ENCODE peak calls at places on chromosomes 13 and 19, in ten cellular contexts. U is A673, H is tibial nerve, K is lower lobe of right lung, M is ascending aorta, B is breast epithelium, R is HCT116, P is fibroblast of lung, N is neural progenitor cell, Y is ovary. Q is an unnamed sample.

GRCh38 chr13:100533588-100534041 is 55.0 kb downstream of the GGACT start:
- DNase-seq in U (no peak), H (no peak), K (peak; percentile 61), M (no peak), B (peak; percentile 61), R (no peak), P (no peak), N (no peak), Y (no peak), Q (no peak)

GRCh38 chr13:74987124-74987690 is 494.8 kb downstream of the TBC1D4 start:
- DNase-seq in U (no peak), H (no peak), K (no peak), M (no peak), B (no peak), R (no peak), P (no peak), N (no peak), Y (no peak), Q (no peak)

GRCh38 chr13:99982021-99982740 is 597 bp downstream of the ZIC2 start:
- DNase-seq in U (peak; percentile 68), H (no peak), K (no peak), M (peak; percentile 62), B (no peak), R (no peak), P (peak; percentile 35), N (peak; percentile 77), Y (no peak), Q (no peak)

GRCh38 chr13:51614350-51614786 is 30.1 kb downstream of the WDFY2 start:
- DNase-seq in U (peak; percentile 93), H (no peak), K (no peak), M (peak; percentile 63), B (no peak), R (no peak), P (no peak), N (no peak), Y (no peak), Q (no peak)

GRCh38 chr19:56973713-56974553 is 133.4 kb upstream of the PEG3 start:
- DNase-seq in U (no peak), H (no peak), K (no peak), M (no peak), B (no peak), R (no peak), P (no peak), N (no peak), Y (peak; percentile 86), Q (peak; percentile 81)

GRCh38 chr13:80584785-80585184 is 243.9 kb upstream of the SPRY2 start:
- DNase-seq in U (no peak), H (no peak), K (no peak), M (no peak), B (no peak), R (no peak), P (no peak), N (no peak), Y (no peak), Q (no peak)

GRCh38 chr19:7377196-7377595 is 28.5 kb downstream of the ARHGEF18 start:
- DNase-seq in U (no peak), H (no peak), K (no peak), M (no peak), B (no peak), R (no peak), P (no peak), N (no peak), Y (no peak), Q (no peak)

GRCh38 chr19:45137179-45137761 is 23.5 kb downstream of the NKPD1 start:
- DNase-seq in U (no peak), H (no peak), K (no peak), M (no peak), B (no peak), R (no peak), P (peak; percentile 41), N (no peak), Y (no peak), Q (no peak)

GRCh38 chr13:27481766-27482165 is 31.4 kb upstream of the MTIF3 start:
- DNase-seq in U (peak; percentile 43), H (no peak), K (peak; percentile 63), M (peak; percentile 63), B (no peak), R (peak; percentile 37), P (no peak), N (peak; percentile 81), Y (peak; percentile 21), Q (peak; percentile 84)

GRCh38 chr19:37991841-37992248 is 84.8 kb downstream of the SIPA1L3 start:
- DNase-seq in U (no peak), H (no peak), K (peak; percentile 61), M (no peak), B (no peak), R (no peak), P (peak; percentile 54), N (no peak), Y (no peak), Q (no peak)

GRCh38 chr19:47761566-47761965 is 16.2 kb downstream of the NOP53 start:
- DNase-seq in U (no peak), H (no peak), K (no peak), M (no peak), B (no peak), R (no peak), P (no peak), N (no peak), Y (no peak), Q (no peak)

GRCh38 chr19:7260161-7260560 is 34.1 kb downstream of the INSR start:
- DNase-seq in U (no peak), H (no peak), K (no peak), M (no peak), B (no peak), R (no peak), P (no peak), N (no peak), Y (no peak), Q (no peak)

GRCh38 chr13:80052286-80052685 is 288.6 kb downstream of the SPRY2 start:
- DNase-seq in U (no peak), H (no peak), K (no peak), M (no peak), B (no peak), R (no peak), P (no peak), N (no peak), Y (no peak), Q (no peak)

GRCh38 chr19:46972301-46972700 is 47.3 kb upstream of the NPAS1 start:
- DNase-seq in U (no peak), H (no peak), K (no peak), M (no peak), B (no peak), R (no peak), P (no peak), N (no peak), Y (no peak), Q (peak; percentile 39)

GRCh38 chr13:96252903-96253302 is 163.0 kb downstream of the HS6ST3 start:
- DNase-seq in U (no peak), H (no peak), K (no peak), M (no peak), B (no peak), R (no peak), P (no peak), N (no peak), Y (no peak), Q (no peak)

GRCh38 chr19:21934593-21934992 is 76.2 kb downstream of the ZNF208 start:
- DNase-seq in U (no peak), H (no peak), K (no peak), M (no peak), B (no peak), R (no peak), P (no peak), N (no peak), Y (no peak), Q (no peak)
- TF ChIP-seq CTCF in U (no peak), H (no peak), K (no peak), M (no peak), B (no peak), R (no peak), P (no peak), N (no peak), Y (no peak), Q (no peak)

DNA sequence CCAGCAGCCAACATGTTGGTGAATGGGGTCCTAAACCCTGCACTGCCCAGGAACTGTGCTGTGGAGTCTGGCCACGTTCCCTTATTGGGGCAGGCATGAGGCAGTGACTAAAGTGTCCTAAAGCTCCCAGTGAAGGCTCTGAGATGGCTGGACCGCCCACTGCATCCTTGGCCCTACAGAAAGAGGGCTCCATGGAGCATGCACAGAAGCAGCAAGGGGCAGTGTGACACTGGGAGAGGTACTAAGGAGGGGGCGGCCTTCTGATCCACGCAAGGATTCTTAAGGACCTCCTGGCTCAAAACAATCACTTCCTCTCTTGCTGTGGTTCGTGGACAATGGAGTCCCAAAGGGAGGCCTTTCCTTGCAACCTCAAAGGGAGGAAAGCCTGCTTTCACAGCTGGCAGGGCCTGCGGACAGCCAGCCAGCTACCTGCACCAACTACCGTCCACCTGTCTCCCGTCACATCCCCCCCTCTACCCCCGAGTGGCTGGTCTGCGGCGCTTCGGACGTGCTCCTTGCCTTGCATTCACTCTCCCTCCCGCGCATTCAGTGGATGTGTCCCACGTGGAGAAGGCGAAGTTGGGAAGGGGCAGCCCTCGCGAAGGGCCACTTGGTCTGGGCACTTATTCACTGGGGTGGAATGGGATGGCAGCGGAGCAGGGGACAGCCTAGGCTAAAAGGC is 63.9 kb upstream of the STARD13 start:
- DNase-seq in U (peak; percentile 12), H (no peak), K (no peak), M (peak; percentile 76), B (no peak), R (no peak), P (no peak), N (peak; percentile 14), Y (no peak), Q (peak; percentile 24)
- H3K27me3 ChIP-seq in U (no peaks in the 10 kb centered on the region), H (no peaks in the 10 kb centered on the region), K (no peaks in the 10 kb centered on the region), M (no peaks in the 10 kb centered on the region), B (no peaks in the 10 kb centered on the region), R (no peaks in the 10 kb centered on the region), P (no peaks in the 10 kb centered on the region), N (peaks cover 53% of the 10 kb centered on the region), Y (no peaks in the 10 kb centered on the region), Q (no peaks in the 10 kb centered on the region)

DNA sequence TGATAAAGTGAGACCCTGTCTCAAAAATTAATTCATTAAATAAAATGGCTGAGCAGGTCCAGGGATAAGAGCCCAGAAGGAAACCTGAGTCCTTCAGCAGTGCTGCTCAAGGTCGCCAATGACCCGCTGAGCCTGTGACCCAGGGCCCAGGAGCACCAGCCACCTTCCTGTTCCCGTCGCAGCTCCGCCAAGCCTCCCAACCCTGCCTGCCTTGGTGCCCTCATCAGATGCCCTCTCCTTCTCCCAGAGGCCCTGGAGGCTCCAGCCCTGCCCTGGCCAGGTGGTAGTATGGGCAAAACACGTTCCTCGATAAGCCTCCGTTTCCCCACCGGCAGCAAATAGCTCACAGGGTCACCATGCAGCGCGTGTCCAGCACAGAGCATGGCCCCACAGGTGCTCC is 2.6 kb downstream of the REXO1 start:
- DNase-seq in U (no peak), H (no peak), K (no peak), M (no peak), B (no peak), R (no peak), P (no peak), N (no peak), Y (no peak), Q (no peak)
- H3K4me1 ChIP-seq in U (peaks cover 13% of the 10 kb centered on the region), H (peaks cover 75% of the 10 kb centered on the region), K (peaks cover 69% of the 10 kb centered on the region), M (peaks cover 37% of the 10 kb centered on the region), B (peaks cover 47% of the 10 kb centered on the region), R (peaks cover 20% of the 10 kb centered on the region), P (peaks cover 5% of the 10 kb centered on the region), N (peaks cover 13% of the 10 kb centered on the region), Y (peaks cover 17% of the 10 kb centered on the region), Q (peaks cover 58% of the 10 kb centered on the region)

DNA sequence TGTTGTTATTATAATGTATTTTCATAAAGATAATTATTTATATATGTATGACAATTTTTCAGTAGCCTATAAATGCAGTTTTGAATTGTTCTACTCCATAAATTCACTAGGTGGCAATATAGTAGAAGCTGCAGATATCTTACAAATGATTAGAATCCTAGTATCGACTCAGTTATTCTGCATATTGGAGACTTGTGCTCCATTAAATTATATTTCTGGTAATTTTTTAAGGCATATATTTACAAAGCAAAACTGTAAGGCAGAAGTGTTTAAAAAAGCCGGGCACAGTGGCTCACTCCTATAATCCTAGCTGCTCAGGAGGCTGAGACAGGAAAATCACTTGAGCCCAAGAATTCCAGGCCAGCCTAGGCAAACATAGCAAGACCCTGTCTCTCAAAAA is 58.7 kb downstream of the DPY19L3 start:
- DNase-seq in U (peak; percentile 18), H (no peak), K (no peak), M (no peak), B (no peak), R (peak; percentile 3), P (no peak), N (no peak), Y (no peak), Q (no peak)
- TF ChIP-seq CTCF in U (peak; percentile 62), H (peak; percentile 10), K (no peak), M (no peak), B (no peak), R (peak; percentile 18), P (no peak), N (peak; percentile 29), Y (no peak), Q (peak; percentile 50)